ENCODE peak calls at places on chromosomes 3 and 15, in seven cellular contexts. One of them, this sample, is unnamed.
A peak's percentile ranks its signal among the peaks of the same experiment; 100 is the strongest.

GRCh38 chr15:33243393-33243792 is 48.9 kb upstream of the FMN1 start:
- DNase-seq in HEK293T: no peak
- DNase-seq in HFFc6: no peak
- DNase-seq in posterior vena cava: no peak
- DNase-seq in lower lobe of right lung: no peak
- DNase-seq in IMR-90: peak; percentile 12
- DNase-seq in astrocyte of the spinal cord: peak; percentile 42
- DNase-seq in this sample: no peak

GRCh38 chr3:194259982-194260856 is 90.9 kb downstream of the CPN2 start:
- DNase-seq in HEK293T: no peak
- DNase-seq in HFFc6: no peak
- DNase-seq in posterior vena cava: no peak
- DNase-seq in lower lobe of right lung: no peak
- DNase-seq in IMR-90: peak; percentile 52
- DNase-seq in astrocyte of the spinal cord: peak; percentile 54
- DNase-seq in this sample: peak; percentile 33

GRCh38 chr3:31249555-31249954 is 283.2 kb upstream of the STT3B start:
- DNase-seq in HEK293T: no peak
- DNase-seq in HFFc6: no peak
- DNase-seq in posterior vena cava: no peak
- DNase-seq in lower lobe of right lung: no peak
- DNase-seq in IMR-90: no peak
- DNase-seq in astrocyte of the spinal cord: no peak
- DNase-seq in this sample: no peak

GRCh38 chr3:78029775-78030174 is 989.9 kb downstream of the ROBO2 start:
- DNase-seq in HEK293T: no peak
- DNase-seq in HFFc6: no peak
- DNase-seq in posterior vena cava: peak; percentile 74
- DNase-seq in lower lobe of right lung: no peak
- DNase-seq in IMR-90: no peak
- DNase-seq in astrocyte of the spinal cord: no peak
- DNase-seq in this sample: no peak

GRCh38 chr3:46882377-46883015 is 5.0 kb downstream of the PTH1R start:
- DNase-seq in HEK293T: peak; percentile 47
- DNase-seq in HFFc6: no peak
- DNase-seq in posterior vena cava: no peak
- DNase-seq in lower lobe of right lung: no peak
- DNase-seq in IMR-90: no peak
- DNase-seq in astrocyte of the spinal cord: peak; percentile 27
- DNase-seq in this sample: no peak

GRCh38 chr3:194872669-194872977 is 186.9 kb downstream of the FAM43A start:
- DNase-seq in HEK293T: no peak
- DNase-seq in HFFc6: peak; percentile 89
- DNase-seq in posterior vena cava: no peak
- DNase-seq in lower lobe of right lung: no peak
- DNase-seq in IMR-90: peak; percentile 83
- DNase-seq in astrocyte of the spinal cord: peak; percentile 51
- DNase-seq in this sample: no peak

GRCh38 chr15:76310470-76311070 is 699 bp downstream of the ETFA start:
- DNase-seq in HEK293T: peak; percentile 34
- DNase-seq in HFFc6: no peak
- DNase-seq in posterior vena cava: no peak
- DNase-seq in lower lobe of right lung: no peak
- DNase-seq in IMR-90: no peak
- DNase-seq in astrocyte of the spinal cord: peak; percentile 25
- DNase-seq in this sample: peak; percentile 38

GRCh38 chr3:196003611-196004010 is 78.3 kb downstream of the TFRC start:
- DNase-seq in HEK293T: no peak
- DNase-seq in HFFc6: no peak
- DNase-seq in posterior vena cava: no peak
- DNase-seq in lower lobe of right lung: no peak
- DNase-seq in IMR-90: no peak
- DNase-seq in astrocyte of the spinal cord: no peak
- DNase-seq in this sample: no peak

GRCh38 chr15:59616390-59616789 is 4.8 kb downstream of the GCNT3 start:
- DNase-seq in HEK293T: no peak
- DNase-seq in HFFc6: no peak
- DNase-seq in posterior vena cava: no peak
- DNase-seq in lower lobe of right lung: no peak
- DNase-seq in IMR-90: no peak
- DNase-seq in astrocyte of the spinal cord: no peak
- DNase-seq in this sample: no peak

GRCh38 chr15:43134157-43134637 is 811 bp downstream of the TMEM62 start:
- DNase-seq in HEK293T: no peak
- DNase-seq in HFFc6: no peak
- DNase-seq in posterior vena cava: no peak
- DNase-seq in lower lobe of right lung: no peak
- DNase-seq in IMR-90: no peak
- DNase-seq in astrocyte of the spinal cord: no peak
- DNase-seq in this sample: no peak